ENCODE peak calls at places on chromosomes 12 and 14, in four cellular contexts. Z, F, X and I are unnamed samples.

GRCh38 chr12:4379410-4379809 is at the start of gene FGF23:
- DNase-seq in X (peak; percentile 75), F (no peak), Z (no peak), I (no peak)

GRCh38 chr12:65533177-65533883 is 254.8 kb downstream of the MSRB3 start:
- DNase-seq in X (no peak), Z (no peak), F (peak; percentile 95), I (no peak)

GRCh38 chr12:38053655-38054464 is 262.7 kb upstream of the ALG10B start:
- DNase-seq in X (no peak), F (no peak), Z (peak; percentile 58), I (no peak)

GRCh38 chr14:96166475-96167223 is 38.0 kb upstream of the BDKRB2 start:
- DNase-seq in F (no peak), Z (no peak), X (no peak), I (no peak)

GRCh38 chr12:113071063-113071426 is 14.5 kb downstream of the DTX1 start:
- DNase-seq in F (no peak), X (no peak), Z (no peak), I (no peak)

GRCh38 chr12:84954415-84954814 is 41.8 kb upstream of the SLC6A15 start:
- DNase-seq in Z (no peak), F (no peak), X (no peak), I (no peak)

GRCh38 chr14:75711796-75712211 is 50.8 kb downstream of the TTLL5 start:
- DNase-seq in F (peak; percentile 34), X (peak; percentile 51), Z (peak; percentile 2), I (peak; percentile 40)

GRCh38 chr14:21097616-21098133 is 780 bp downstream of the ZNF219 start:
- DNase-seq in Z (peak; percentile 21), F (no peak), X (no peak), I (no peak)

GRCh38 chr14:92340938-92341337 is 18.0 kb downstream of the SLC24A4 start:
- DNase-seq in Z (no peak), F (no peak), X (no peak), I (no peak)

GRCh38 chr14:99268776-99269510 is 3.1 kb downstream of the BCL11B start:
- DNase-seq in X (no peak), F (no peak), Z (no peak), I (no peak)

GRCh38 chr14:101289230-101289690 is 272.0 kb upstream of the DIO3 start:
- DNase-seq in X (no peak), Z (no peak), F (no peak), I (no peak)

GRCh38 chr12:108635201-108635996 is 1.7 kb upstream of the SELPLG start:
- DNase-seq in X (no peak), F (no peak), Z (peak; percentile 39), I (peak; percentile 99)

GRCh38 chr12:81863406-81863805 is 104.3 kb upstream of the PPFIA2 start:
- DNase-seq in X (no peak), Z (no peak), F (no peak), I (no peak)

GRCh38 chr12:1595690-1596347 is 1.4 kb upstream of the FBXL14 start:
- DNase-seq in F (no peak), X (no peak), Z (no peak), I (no peak)

GRCh38 chr14:61193471-61193870 is 87.7 kb downstream of the TMEM30B start:
- DNase-seq in F (no peak), X (no peak), Z (no peak), I (no peak)

GRCh38 chr12:40171501-40171900 is 53.3 kb upstream of the LRRK2 start:
- DNase-seq in X (no peak), F (no peak), Z (no peak), I (no peak)

GRCh38 chr14:95098984-95099599 is 58.2 kb downstream of the DICER1 start:
- DNase-seq in F (peak; percentile 40), X (no peak), Z (peak; percentile 66), I (no peak)

GRCh38 chr12:120496353-120497340 is 734 bp downstream of the DYNLL1 start:
- DNase-seq in X (peak; percentile 55), F (no peak), Z (peak; percentile 88), I (no peak)

GRCh38 chr12:10033783-10034381 is 3.4 kb downstream of the CLEC9A start:
- DNase-seq in F (no peak), X (no peak), Z (no peak), I (no peak)

DNA sequence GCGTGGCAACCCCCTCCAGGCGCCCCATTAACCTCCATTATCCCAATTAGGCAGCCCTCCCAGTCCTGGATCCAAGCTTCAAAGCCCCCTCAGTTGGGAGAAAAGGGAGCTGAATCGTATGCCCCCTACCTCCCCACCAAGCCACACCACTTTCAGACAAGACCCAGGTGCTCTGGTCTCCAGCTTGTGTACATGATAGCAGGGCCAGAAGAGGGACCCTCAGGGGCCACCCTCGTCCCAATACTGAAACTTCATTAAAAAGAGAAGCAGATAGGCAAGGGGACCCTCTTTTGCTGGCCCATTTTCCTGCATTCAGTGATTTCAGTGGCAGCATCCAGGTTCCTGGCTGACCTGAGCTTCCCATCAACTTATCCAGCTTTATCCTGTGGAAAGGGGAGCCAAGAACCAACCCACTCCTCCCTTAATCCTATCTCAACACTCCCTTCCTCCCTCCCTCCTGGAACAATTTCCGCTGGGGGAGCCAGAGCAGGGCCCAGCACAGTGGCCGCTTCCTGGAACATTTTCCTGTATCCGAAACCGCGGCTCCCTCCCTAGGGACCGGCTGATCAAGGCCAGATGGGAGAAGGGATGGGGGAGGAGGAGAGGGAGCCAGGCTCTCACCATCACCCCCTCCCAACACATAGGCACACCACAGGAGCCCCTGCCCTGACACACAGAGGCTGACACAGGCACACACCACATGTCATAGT is 9.5 kb upstream of the SP7 start:
- DNase-seq in Z (no peak), X (peak; percentile 52), F (no peak), I (no peak)
- H3K9ac ChIP-seq in Z (peak overlapping the region; percentile 95), X (no peak overlapping the region), F (peak overlapping the region; percentile 67), I (no peak overlapping the region)

DNA sequence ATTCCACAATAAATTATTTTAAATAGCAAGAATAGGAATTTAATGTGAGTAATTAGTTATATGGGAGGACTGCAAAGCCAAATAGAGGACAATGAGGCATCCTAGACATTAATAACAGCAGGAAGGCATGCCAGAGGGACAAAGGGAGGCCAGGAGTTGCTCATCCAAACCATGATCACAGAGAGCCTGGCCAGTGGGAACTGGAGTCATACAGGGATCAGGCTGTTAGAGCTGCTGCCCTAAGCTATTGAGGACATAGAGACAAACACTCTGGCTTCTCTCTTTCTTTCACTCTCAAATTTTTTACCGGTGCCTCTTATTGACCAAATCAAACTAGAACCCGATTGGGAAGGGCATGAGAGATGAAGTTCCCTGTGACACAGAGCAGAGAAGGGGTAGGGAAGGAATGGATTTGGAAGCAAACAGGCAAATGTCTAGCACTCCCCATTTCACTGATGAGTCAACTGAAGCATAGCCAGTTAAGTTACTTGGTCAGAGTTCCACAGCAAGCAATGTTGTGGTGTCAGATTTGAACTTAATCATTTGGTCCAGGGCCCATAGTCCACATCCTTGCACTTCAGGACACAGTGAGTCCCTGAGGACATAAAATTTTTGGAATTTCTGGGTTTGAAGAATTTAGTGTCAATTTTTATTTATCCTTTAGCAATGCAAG is 17.9 kb upstream of the CFAP54 start:
- DNase-seq in X (no peak), Z (no peak), F (no peak), I (no peak)
- TF ChIP-seq ATF3 in X (no peak), Z (no peak), F (no peak), I (no peak)

GRCh38 chr12:124369055-124369900 is 74.4 kb downstream of the RFLNA start:
- DNase-seq in Z (no peak), F (no peak), X (no peak), I (no peak)
- H3K9ac ChIP-seq in Z (peak overlapping the region; percentile 52), F (no peak overlapping the region), X (no peak overlapping the region), I (no peak overlapping the region)

GRCh38 chr14:66070542-66071319 is 415.4 kb upstream of the CCDC196 start:
- DNase-seq in X (peak; percentile 97), F (peak; percentile 35), Z (peak; percentile 47), I (no peak)
- TF ChIP-seq ATF3 in X (no peak), F (no peak), Z (no peak), I (no peak)

GRCh38 chr14:39396448-39396847 is 35.8 kb downstream of the FBXO33 start:
- DNase-seq in F (no peak), Z (no peak), X (no peak), I (no peak)

GRCh38 chr14:39395555-39396254 is 36.5 kb downstream of the FBXO33 start:
- DNase-seq in Z (no peak), X (no peak), F (no peak), I (no peak)

GRCh38 chr14:39398382-39398781 is 33.9 kb downstream of the FBXO33 start:
- DNase-seq in F (no peak), X (no peak), Z (no peak), I (no peak)

GRCh38 chr14:39393289-39393688 is 38.9 kb downstream of the FBXO33 start:
- DNase-seq in F (no peak), Z (no peak), X (no peak), I (no peak)
- H3K9ac ChIP-seq in F (no peak overlapping the region), Z (no peak overlapping the region), X (no peak overlapping the region), I (no peak overlapping the region)

GRCh38 chr14:90072350-90072749 is 10.6 kb downstream of the KCNK13 start:
- DNase-seq in Z (no peak), F (no peak), X (no peak), I (no peak)
- TF ChIP-seq ATF3 in Z (no peak), F (no peak), X (no peak), I (no peak)

DNA sequence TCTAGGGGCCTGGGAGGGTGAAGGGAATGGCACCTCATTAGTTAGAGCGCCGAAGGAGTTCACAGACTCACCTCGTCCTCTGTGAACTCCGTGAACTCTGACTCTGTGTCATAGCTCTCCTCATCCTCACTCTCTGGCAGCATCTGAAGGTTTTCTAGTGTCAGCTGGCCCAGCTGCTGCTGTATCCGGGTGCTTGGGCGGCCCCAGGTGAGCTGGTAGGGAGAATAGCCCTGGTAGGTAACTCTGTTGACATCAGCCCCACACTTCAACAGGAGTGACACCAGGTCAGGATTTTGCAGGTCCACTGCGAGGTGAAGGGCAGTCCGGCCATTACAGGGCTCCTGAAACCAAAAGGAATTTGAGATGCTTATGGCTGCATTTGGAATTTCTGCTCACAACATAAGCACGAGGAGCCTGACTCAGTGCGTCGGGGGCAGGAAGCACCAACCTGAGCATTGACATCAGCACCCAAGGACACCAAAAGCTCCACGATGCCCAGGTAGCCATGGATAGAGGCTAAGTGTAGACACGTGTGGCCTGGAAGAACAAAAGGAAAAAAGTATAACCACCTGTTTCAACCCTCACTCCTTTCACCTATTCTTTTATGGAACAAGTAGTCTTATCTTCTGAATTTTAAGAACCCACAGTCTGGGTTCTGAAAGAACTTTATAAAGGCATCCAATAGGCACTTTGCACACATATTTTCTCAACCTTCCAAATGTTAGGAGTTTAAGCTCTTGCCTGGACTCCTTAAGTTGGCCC is 2.0 kb downstream of the NFKBIA start:
- DNase-seq in Z (no peak), F (no peak), X (no peak), I (no peak)
- H3K9ac ChIP-seq in Z (peak overlapping the region; percentile 95), F (peak overlapping the region; percentile 99), X (no peak overlapping the region), I (peak overlapping the region; percentile 94)

DNA sequence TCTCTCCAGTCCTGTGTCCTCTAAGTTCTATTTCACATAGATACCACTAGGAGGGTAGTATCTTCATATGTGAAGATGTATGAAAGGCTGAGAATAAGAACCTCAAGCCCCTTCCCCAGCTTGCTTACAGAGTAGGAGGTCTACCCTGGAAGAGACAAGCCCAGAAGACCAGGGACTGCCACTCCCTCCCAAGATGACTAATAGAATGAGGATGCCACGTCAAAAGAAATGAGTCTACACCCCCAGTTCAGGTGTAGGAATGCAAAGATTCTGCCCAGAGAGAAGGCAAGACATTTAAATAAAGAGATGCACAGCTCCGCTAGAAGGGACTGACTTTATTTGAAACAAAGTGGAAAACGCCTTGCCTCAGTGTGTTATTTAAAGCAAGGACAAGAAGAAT is 1006.0 kb upstream of the USP15 start:
- DNase-seq in X (no peak), Z (no peak), F (no peak), I (no peak)
- TF ChIP-seq ATF3 in X (no peak), Z (no peak), F (no peak), I (no peak)